ENCODE peak calls at places on chromosomes 3 and 15, in eight cellular contexts. X is mucosa of descending colon, T is A549, W is heart left ventricle, R is H1, U is Panc1, Q is tibial artery, O is fibroblast of lung. H is an unnamed sample. For H3K4me1, the result is how much of the 10 kb centered on the place peaks cover.

GRCh38 chr3:45064512-45065372 is 38.6 kb downstream of the CLEC3B start:
- DNase-seq in X (no peak), T (no peak), W (no peak), R (no peak), U (no peak), Q (no peak), O (peak), H (no peak)

GRCh38 chr15:38072507-38073277 is 138.3 kb downstream of the TMCO5A start:
- DNase-seq in X (peak), T (peak), W (peak), R (peak), U (no peak), Q (peak), O (peak), H (peak)

GRCh38 chr3:38097446-38098375 is 39.2 kb downstream of the ACAA1 start:
- DNase-seq in X (no peak), T (no peak), W (no peak), R (no peak), U (no peak), Q (no peak), O (no peak), H (no peak)

GRCh38 chr15:57550640-57551039 is 41.1 kb upstream of the MYZAP start:
- DNase-seq in X (peak), T (no peak), W (peak), R (no peak), U (no peak), Q (peak), O (no peak), H (no peak)

GRCh38 chr3:48268381-48268935 is 27.6 kb downstream of the ZNF589 start:
- DNase-seq in X (peak), T (no peak), W (no peak), R (no peak), U (no peak), Q (no peak), O (peak), H (no peak)

GRCh38 chr3:10006048-10006761 is 19.6 kb upstream of the EMC3 start:
- DNase-seq in X (no peak), T (no peak), W (no peak), R (no peak), U (no peak), Q (no peak), O (no peak), H (no peak)

GRCh38 chr3:29283739-29284138 is 2.9 kb downstream of the RBMS3 start:
- DNase-seq in X (no peak), T (no peak), W (no peak), R (no peak), U (no peak), Q (no peak), O (no peak), H (no peak)

GRCh38 chr15:57298204-57298603 is 78.1 kb upstream of the CGNL1 start:
- DNase-seq in X (no peak), T (no peak), W (no peak), R (no peak), U (no peak), Q (no peak), O (peak), H (no peak)

GRCh38 chr3:196432137-196432879 is at the start of gene UBXN7:
- DNase-seq in X (peak), T (peak), W (peak), R (peak), U (peak), Q (peak), O (peak), H (peak)

GRCh38 chr3:15983693-15984092 is 185.9 kb upstream of the ANKRD28 start:
- DNase-seq in X (no peak), T (no peak), W (no peak), R (no peak), U (no peak), Q (no peak), O (no peak), H (no peak)

GRCh38 chr15:88664151-88664778 is 25.4 kb downstream of the ISG20 start:
- DNase-seq in X (no peak), T (no peak), W (no peak), R (peak), U (no peak), Q (no peak), O (no peak), H (no peak)

GRCh38 chr15:90851114-90851513 is 17.3 kb upstream of the FURIN start:
- DNase-seq in X (no peak), T (no peak), W (no peak), R (no peak), U (no peak), Q (no peak), O (no peak), H (no peak)

GRCh38 chr3:45011756-45012441 is 14.2 kb upstream of the CLEC3B start:
- DNase-seq in X (no peak), T (no peak), W (peak), R (no peak), U (no peak), Q (peak), O (peak), H (no peak)

GRCh38 chr3:50616770-50617095 is 218 bp upstream of the MAPKAPK3 start:
- DNase-seq in X (peak), T (peak), W (peak), R (peak), U (no peak), Q (peak), O (peak), H (peak)

GRCh38 chr3:733313-733712 is 359.5 kb upstream of the CNTN6 start:
- DNase-seq in X (no peak), T (no peak), W (no peak), R (no peak), U (no peak), Q (no peak), O (no peak), H (no peak)

GRCh38 chr3:197426161-197426566 is 127.8 kb upstream of the DLG1 start:
- DNase-seq in X (no peak), T (no peak), W (no peak), R (no peak), U (no peak), Q (no peak), O (peak), H (no peak)

GRCh38 chr3:79329154-79329553 is 438.6 kb downstream of the ROBO1 start:
- DNase-seq in X (no peak), T (no peak), W (no peak), R (no peak), U (no peak), Q (no peak), O (peak), H (no peak)

GRCh38 chr3:9976736-9977709 is 9.6 kb downstream of the EMC3 start:
- DNase-seq in X (no peak), T (peak), W (peak), R (no peak), U (peak), Q (peak), O (peak), H (no peak)

GRCh38 chr15:56056626-56057025 is 63.2 kb upstream of the NEDD4 start:
- DNase-seq in X (no peak), T (no peak), W (no peak), R (no peak), U (no peak), Q (no peak), O (no peak), H (no peak)

GRCh38 chr15:34616613-34617012 is 33.2 kb upstream of the GOLGA8B start:
- DNase-seq in X (no peak), T (peak), W (peak), R (no peak), U (no peak), Q (no peak), O (peak), H (no peak)

GRCh38 chr3:124429129-124429815 is 301.0 kb upstream of the UMPS start:
- DNase-seq in X (no peak), T (peak), W (no peak), R (no peak), U (no peak), Q (no peak), O (peak), H (no peak)

GRCh38 chr3:170553788-170554620 is 31.9 kb downstream of the SLC7A14 start:
- DNase-seq in X (no peak), T (no peak), W (no peak), R (no peak), U (no peak), Q (no peak), O (no peak), H (no peak)

GRCh38 chr3:72336114-72336651 is 512.1 kb downstream of the SHQ1 start:
- DNase-seq in X (no peak), T (no peak), W (no peak), R (no peak), U (no peak), Q (no peak), O (no peak), H (no peak)

GRCh38 chr3:132695422-132695821 is 26.8 kb downstream of the NPHP3 start:
- DNase-seq in X (no peak), T (no peak), W (no peak), R (no peak), U (no peak), Q (no peak), O (no peak), H (no peak)

GRCh38 chr15:95129589-95129988 is 898.2 kb downstream of the MCTP2 start:
- DNase-seq in X (no peak), T (no peak), W (peak), R (no peak), U (no peak), Q (no peak), O (peak), H (no peak)

GRCh38 chr15:78429477-78429876 is 8.5 kb upstream of the IREB2 start:
- DNase-seq in X (no peak), T (no peak), W (no peak), R (no peak), U (no peak), Q (no peak), O (no peak), H (no peak)

GRCh38 chr3:64888840-64889239 is 201.0 kb upstream of the ADAMTS9 start:
- DNase-seq in X (no peak), T (no peak), W (no peak), R (no peak), U (no peak), Q (no peak), O (no peak), H (no peak)

GRCh38 chr3:37096972-37097371 is 77.4 kb downstream of the LRRFIP2 start:
- DNase-seq in X (no peak), T (no peak), W (no peak), R (no peak), U (no peak), Q (no peak), O (peak), H (no peak)

GRCh38 chr3:5633960-5634359 is 446.5 kb downstream of the EDEM1 start:
- DNase-seq in X (no peak), T (no peak), W (no peak), R (no peak), U (no peak), Q (no peak), O (no peak), H (no peak)

GRCh38 chr15:30992465-30992864 is 1.0 kb upstream of the MTMR10 start:
- DNase-seq in X (peak), T (no peak), W (no peak), R (no peak), U (no peak), Q (no peak), O (no peak), H (no peak)

GRCh38 chr3:189606774-189607173 is 24.4 kb upstream of the TP63 start:
- DNase-seq in X (no peak), T (no peak), W (no peak), R (no peak), U (no peak), Q (no peak), O (no peak), H (no peak)
- H3K4me1 ChIP-seq in X (under half), T (under half), W (under half), R (under half), U (under half), Q (under half), O (under half), H (under half)

GRCh38 chr3:184688872-184689271 is 23.0 kb downstream of the MAGEF1 start:
- DNase-seq in X (no peak), T (no peak), W (no peak), R (no peak), U (no peak), Q (no peak), O (no peak), H (no peak)
- H3K4me1 ChIP-seq in X (under half), T (under half), W (under half), R (under half), U (under half), Q (under half), O (under half), H (half or more)

DNA sequence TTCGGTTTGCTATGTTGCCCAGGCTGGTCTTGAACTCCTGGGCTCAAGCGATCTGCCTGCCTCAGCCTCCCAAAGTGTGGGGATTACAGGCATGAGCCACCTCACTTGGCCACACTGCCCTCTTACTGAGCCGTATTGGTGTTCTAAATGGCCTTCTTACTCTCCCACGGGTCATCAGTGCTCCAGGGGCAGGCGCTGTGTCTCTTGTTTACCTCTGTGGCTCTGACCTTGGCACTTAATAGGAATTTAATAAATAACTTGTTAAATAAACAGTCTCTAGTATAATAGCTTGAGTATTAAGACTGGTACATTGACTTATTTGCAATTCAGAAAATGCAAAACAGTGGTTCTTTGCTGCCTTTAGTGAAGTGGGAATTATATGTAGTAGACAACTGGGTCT is 13.7 kb downstream of the FLNB start:
- DNase-seq in X (no peak), T (no peak), W (no peak), R (no peak), U (no peak), Q (no peak), O (no peak), H (no peak)
- H3K4me1 ChIP-seq in X (half or more), T (half or more), W (under half), R (under half), U (half or more), Q (half or more), O (under half), H (under half)

GRCh38 chr3:128495435-128495970 is 2.5 kb upstream of the GATA2 start:
- DNase-seq in X (no peak), T (no peak), W (no peak), R (peak), U (no peak), Q (peak), O (no peak), H (no peak)

GRCh38 chr3:128493221-128494151 is 485 bp upstream of the GATA2 start:
- DNase-seq in X (no peak), T (no peak), W (no peak), R (peak), U (no peak), Q (peak), O (no peak), H (no peak)

GRCh38 chr3:128496019-128496601 is 3.1 kb upstream of the GATA2 start:
- DNase-seq in X (no peak), T (no peak), W (no peak), R (peak), U (no peak), Q (peak), O (no peak), H (no peak)

GRCh38 chr3:128492353-128493220 is at the start of gene GATA2:
- DNase-seq in X (peak), T (no peak), W (peak), R (peak), U (no peak), Q (peak), O (peak), H (no peak)

DNA sequence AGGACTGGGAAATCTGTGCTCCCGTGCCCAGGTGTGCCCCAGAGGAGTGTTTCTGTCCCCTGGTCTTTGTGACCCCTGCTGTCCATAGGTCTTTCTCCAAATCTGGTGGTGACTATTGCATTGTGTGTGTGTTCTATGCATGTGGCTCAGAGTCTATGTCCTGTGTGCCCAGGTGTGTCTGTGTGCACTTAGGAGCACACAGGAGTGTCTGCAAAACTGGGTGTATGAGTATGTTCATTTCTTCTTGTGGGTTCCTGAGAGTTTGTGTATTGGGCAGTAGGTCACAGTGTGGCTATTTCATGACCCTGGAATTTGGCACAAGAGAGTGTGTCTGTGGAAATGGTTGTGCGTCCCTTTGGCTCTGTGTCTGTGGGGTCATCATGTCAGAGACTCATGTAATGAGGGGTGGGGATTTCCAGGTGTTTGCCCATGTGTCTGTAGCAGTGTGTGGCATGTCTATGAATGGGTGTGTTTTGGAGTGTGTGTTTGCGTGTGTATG is 1.2 kb upstream of the GATA2 start:
- DNase-seq in X (no peak), T (no peak), W (no peak), R (no peak), U (no peak), Q (no peak), O (no peak), H (no peak)
- H3K4me1 ChIP-seq in X (under half), T (under half), W (under half), R (under half), U (under half), Q (half or more), O (under half), H (under half)

GRCh38 chr3:177145954-177146353 is 51.3 kb downstream of the TBL1XR1 start:
- DNase-seq in X (no peak), T (no peak), W (no peak), R (no peak), U (no peak), Q (no peak), O (no peak), H (no peak)
- H3K4me1 ChIP-seq in X (under half), T (half or more), W (under half), R (under half), U (half or more), Q (half or more), O (under half), H (under half)

GRCh38 chr15:83205725-83206324 is 1.8 kb downstream of the HDGFL3 start:
- DNase-seq in X (no peak), T (no peak), W (no peak), R (no peak), U (no peak), Q (no peak), O (peak), H (no peak)
- H3K4me1 ChIP-seq in X (under half), T (under half), W (under half), R (under half), U (under half), Q (half or more), O (under half), H (under half)

DNA sequence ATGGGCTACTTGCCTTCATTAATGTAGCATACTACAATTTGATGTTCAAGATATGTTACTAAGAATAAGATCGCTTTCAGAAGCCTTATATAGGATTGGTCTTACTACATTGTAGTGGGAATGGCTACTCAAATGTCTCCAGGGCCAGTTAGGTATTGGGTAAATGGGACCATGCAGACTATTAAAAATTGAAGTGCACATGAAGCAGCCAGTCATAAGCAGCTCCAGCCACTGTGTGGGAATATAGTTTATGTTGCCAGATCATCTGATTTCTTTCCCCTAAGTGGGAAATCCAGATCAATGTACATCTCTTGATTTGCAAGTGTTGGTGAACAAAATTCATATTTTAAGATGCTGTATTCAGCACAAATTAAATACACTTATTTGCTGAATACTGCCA is 5.1 kb downstream of the CTNNB1 start:
- DNase-seq in X (no peak), T (no peak), W (no peak), R (no peak), U (no peak), Q (no peak), O (no peak), H (no peak)
- H3K4me1 ChIP-seq in X (half or more), T (half or more), W (half or more), R (under half), U (under half), Q (half or more), O (under half), H (under half)

DNA sequence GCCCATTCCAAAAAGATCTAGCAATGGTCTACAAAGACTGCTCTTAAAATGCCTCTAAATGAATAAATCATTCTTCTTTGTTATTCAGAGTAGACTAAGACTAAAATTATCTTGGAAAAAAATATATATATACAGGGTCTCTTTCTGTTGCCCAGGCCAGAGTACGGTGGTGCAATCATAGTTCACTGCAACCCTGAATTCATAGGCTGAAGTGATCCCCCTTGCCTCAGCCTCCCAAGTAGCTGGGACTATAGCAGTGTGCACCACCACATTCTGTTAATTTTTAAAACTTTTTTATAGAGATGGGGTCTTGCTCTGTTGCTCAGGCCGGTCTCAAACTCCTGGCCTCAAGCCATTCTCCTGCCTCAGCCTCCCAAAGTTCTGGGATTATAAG is 18.7 kb downstream of the WWTR1 start:
- DNase-seq in X (no peak), T (no peak), W (no peak), R (no peak), U (no peak), Q (no peak), O (no peak), H (no peak)
- H3K4me1 ChIP-seq in X (under half), T (under half), W (under half), R (under half), U (half or more), Q (half or more), O (under half), H (under half)

GRCh38 chr3:112634786-112635541 is 6.0 kb downstream of the CCDC80 start:
- DNase-seq in X (no peak), T (no peak), W (no peak), R (no peak), U (no peak), Q (no peak), O (no peak), H (no peak)
- H3K4me1 ChIP-seq in X (under half), T (half or more), W (under half), R (under half), U (under half), Q (half or more), O (under half), H (under half)

H was measured in NT2/D1.